ENCODE peak calls at places on chromosomes 12 and 14, in four cellular contexts. Q is H1, R is heart left ventricle, P is adrenal gland. B is an unnamed sample.

GRCh38 chr12:6700646-6701051 is at the start of gene PIANP:
- DNase-seq in Q (no peak), R (no peak), P (no peak), B (no peak)

GRCh38 chr12:100401660-100402059 is 44.8 kb downstream of the SLC17A8 start:
- DNase-seq in Q (no peak), R (no peak), P (no peak), B (no peak)

GRCh38 chr14:33567003-33567735 is 383.7 kb downstream of the EGLN3 start:
- DNase-seq in Q (no peak), R (no peak), P (peak; percentile 54), B (no peak)

GRCh38 chr12:27333311-27334009 is 824 bp downstream of the BMAL2 start:
- DNase-seq in Q (no peak), R (peak; percentile 30), P (peak; percentile 18), B (no peak)

GRCh38 chr14:34539407-34540180 is at the start of gene EAPP:
- DNase-seq in Q (peak; percentile 95), R (peak; percentile 97), P (peak; percentile 99), B (peak; percentile 90)

GRCh38 chr14:62289471-62289870 is 527.3 kb downstream of the SNAPC1 start:
- DNase-seq in Q (no peak), R (no peak), P (no peak), B (no peak)

GRCh38 chr12:30794591-30795409 is 40.0 kb upstream of the CAPRIN2 start:
- DNase-seq in Q (peak; percentile 59), R (no peak), P (peak; percentile 84), B (peak; percentile 66)

GRCh38 chr14:104513641-104514046 is 65.9 kb upstream of the C14orf180 start:
- DNase-seq in Q (no peak), R (no peak), P (no peak), B (no peak)

GRCh38 chr12:31324116-31324844 is 1.7 kb downstream of the SINHCAF start:
- DNase-seq in Q (no peak), R (peak; percentile 71), P (peak; percentile 74), B (peak; percentile 52)

GRCh38 chr12:29547151-29547561 is 49.7 kb upstream of the OVCH1 start:
- DNase-seq in Q (no peak), R (no peak), P (no peak), B (no peak)

GRCh38 chr14:27392153-27392552 is 794.3 kb upstream of the NOVA1 start:
- DNase-seq in Q (no peak), R (no peak), P (no peak), B (no peak)

GRCh38 chr14:100297320-100298300 is 8.6 kb downstream of the SLC25A29 start:
- DNase-seq in Q (no peak), R (peak; percentile 78), P (peak; percentile 84), B (no peak)

GRCh38 chr12:15662303-15662980 is 126.7 kb downstream of the EPS8 start:
- DNase-seq in Q (no peak), R (no peak), P (no peak), B (peak; percentile 23)

GRCh38 chr12:111598637-111599458 is at the start of gene ATXN2:
- DNase-seq in Q (no peak), R (peak; percentile 80), P (peak; percentile 61), B (peak; percentile 58)

GRCh38 chr12:111596985-111597730 is 2.0 kb downstream of the ATXN2 start:
- DNase-seq in Q (no peak), R (peak; percentile 58), P (peak; percentile 83), B (peak; percentile 60)

GRCh38 chr12:111600296-111600562 is 1.1 kb upstream of the ATXN2 start:
- DNase-seq in Q (no peak), R (no peak), P (no peak), B (no peak)

GRCh38 chr12:111599459-111600295 is 562 bp upstream of the ATXN2 start:
- DNase-seq in Q (peak; percentile 81), R (peak; percentile 94), P (peak; percentile 93), B (peak; percentile 88)

DNA sequence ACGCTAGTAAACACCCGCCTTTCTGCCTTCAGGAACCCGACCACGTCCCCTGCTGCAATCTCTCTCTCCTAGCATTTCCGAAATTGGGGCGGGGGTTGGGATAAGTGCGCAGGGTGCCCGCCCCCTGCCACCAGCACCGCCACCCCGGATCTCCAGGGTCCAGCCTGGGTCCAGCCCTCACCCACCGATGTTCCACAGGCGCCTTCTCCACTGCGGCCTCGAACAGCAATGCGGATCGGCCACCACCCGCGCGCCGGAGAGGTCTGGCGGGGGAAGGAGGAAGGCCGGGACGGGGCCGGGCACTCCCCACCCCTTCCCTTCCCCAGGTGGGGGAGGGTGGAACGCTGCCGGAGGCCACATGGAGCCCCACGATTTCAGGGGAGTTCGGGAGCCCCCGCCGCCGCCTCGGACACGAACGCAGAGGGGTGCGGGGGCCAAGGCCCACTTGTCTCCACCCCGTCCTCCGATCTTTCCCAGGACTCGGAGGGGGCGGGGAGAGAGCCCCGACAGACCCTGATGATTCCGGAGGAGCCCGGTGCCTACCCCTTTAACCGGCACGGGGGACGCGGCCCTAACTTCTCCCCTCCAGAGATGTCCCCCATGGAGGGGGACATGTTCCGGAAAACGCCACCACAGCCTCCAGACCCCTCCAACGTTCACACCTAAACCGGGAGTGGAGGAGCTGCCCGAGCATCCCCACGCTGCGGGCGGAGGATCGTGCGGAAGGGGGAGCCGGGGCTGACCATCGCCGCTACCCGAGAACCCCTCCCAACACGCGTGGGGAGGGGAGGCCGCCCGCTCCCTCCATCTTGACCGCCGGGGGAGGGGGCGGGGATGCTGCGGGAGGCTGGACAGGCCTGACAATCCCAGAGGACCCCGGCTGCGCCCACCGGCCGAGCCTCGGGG is 1.1 kb downstream of the ATXN2 start:
- DNase-seq in Q (no peak), R (peak; percentile 63), P (peak; percentile 58), B (peak; percentile 50)
- TF ChIP-seq POLR2A in Q (no peak), R (no peak), P (no peak), B (no peak)

GRCh38 chr14:103271189-103271588 is 62.8 kb upstream of the EIF5 start:
- DNase-seq in Q (no peak), R (no peak), P (no peak), B (no peak)
- TF ChIP-seq POLR2A in Q (no peak), R (no peak), P (no peak), B (no peak)

GRCh38 chr12:92544321-92544720 is 158.5 kb upstream of the PLEKHG7 start:
- DNase-seq in Q (no peak), R (no peak), P (no peak), B (no peak)
- TF ChIP-seq POLR2A in Q (no peak), R (no peak), P (no peak), B (no peak)

GRCh38 chr14:95267306-95267705 is 52.4 kb downstream of the CLMN start:
- DNase-seq in Q (no peak), R (no peak), P (no peak), B (no peak)

GRCh38 chr14:95263527-95264231 is 56.0 kb downstream of the CLMN start:
- DNase-seq in Q (no peak), R (no peak), P (no peak), B (no peak)

GRCh38 chr14:95264271-95264973 is 55.3 kb downstream of the CLMN start:
- DNase-seq in Q (no peak), R (no peak), P (no peak), B (no peak)

GRCh38 chr14:95262511-95262891 is 57.2 kb downstream of the CLMN start:
- DNase-seq in Q (no peak), R (no peak), P (no peak), B (no peak)

GRCh38 chr14:95265106-95266094 is 54.3 kb downstream of the CLMN start:
- DNase-seq in Q (no peak), R (no peak), P (peak; percentile 79), B (peak; percentile 65)
- TF ChIP-seq POLR2A in Q (no peak), R (no peak), P (no peak), B (no peak)

GRCh38 chr12:76020281-76020680 is 11.3 kb downstream of the PHLDA1 start:
- DNase-seq in Q (no peak), R (no peak), P (peak; percentile 27), B (no peak)
- TF ChIP-seq POLR2A in Q (no peak), R (no peak), P (no peak), B (no peak)

B was measured in H54.